ENCODE peak calls at places on chromosomes 4 and X, in four cellular contexts. One of them, this sample, is unnamed.

GRCh38 chr4:8891646-8892555 is 20.3 kb upstream of the HMX1 start:
- DNase-seq in BE2C: no peak
- DNase-seq in heart left ventricle: no peak
- DNase-seq in brain microvascular endothelial cell: no peak
- DNase-seq in this sample: no peak

GRCh38 chr4:74631338-74631737 is 163.0 kb downstream of the BTC start:
- DNase-seq in heart left ventricle: no peak
- DNase-seq in brain microvascular endothelial cell: peak
- DNase-seq in BE2C: no peak
- DNase-seq in this sample: no peak

GRCh38 chr4:105455998-105456397 is 17.9 kb downstream of the PPA2 start:
- DNase-seq in BE2C: no peak
- DNase-seq in brain microvascular endothelial cell: no peak
- DNase-seq in heart left ventricle: no peak
- DNase-seq in this sample: no peak

GRCh38 chr4:2297606-2298517 is 36.0 kb upstream of the MXD4 start:
- DNase-seq in BE2C: no peak
- DNase-seq in heart left ventricle: no peak
- DNase-seq in brain microvascular endothelial cell: no peak
- DNase-seq in this sample: no peak

GRCh38 chr4:139619644-139620043 is 46.0 kb upstream of the MGST2 start:
- DNase-seq in BE2C: peak
- DNase-seq in heart left ventricle: no peak
- DNase-seq in brain microvascular endothelial cell: peak
- DNase-seq in this sample: peak

GRCh38 chrX:82973641-82974040 is 534.4 kb upstream of the POU3F4 start:
- DNase-seq in heart left ventricle: no peak
- DNase-seq in brain microvascular endothelial cell: no peak
- DNase-seq in BE2C: no peak
- DNase-seq in this sample: no peak

GRCh38 chr4:19123681-19124080 is 1102.1 kb upstream of the LCORL start:
- DNase-seq in BE2C: no peak
- DNase-seq in brain microvascular endothelial cell: no peak
- DNase-seq in heart left ventricle: no peak
- DNase-seq in this sample: no peak

GRCh38 chr4:155495572-155496293 is 119.0 kb upstream of the MAP9 start:
- DNase-seq in heart left ventricle: no peak
- DNase-seq in BE2C: no peak
- DNase-seq in brain microvascular endothelial cell: no peak
- DNase-seq in this sample: no peak

GRCh38 chr4:61194601-61195000 is 5.5 kb upstream of the ADGRL3 start:
- DNase-seq in BE2C: no peak
- DNase-seq in brain microvascular endothelial cell: no peak
- DNase-seq in heart left ventricle: no peak
- DNase-seq in this sample: no peak

GRCh38 chrX:141960573-141960972 is 56.9 kb downstream of the MAGEC1 start:
- DNase-seq in BE2C: no peak
- DNase-seq in brain microvascular endothelial cell: no peak
- DNase-seq in heart left ventricle: no peak
- DNase-seq in this sample: no peak

GRCh38 chr4:180909279-180909678 is 1333.9 kb upstream of the TENM3 start:
- DNase-seq in brain microvascular endothelial cell: no peak
- DNase-seq in BE2C: peak
- DNase-seq in heart left ventricle: no peak
- DNase-seq in this sample: no peak

GRCh38 chr4:146315184-146315583 is 100.8 kb downstream of the REELD1 start:
- DNase-seq in BE2C: no peak
- DNase-seq in brain microvascular endothelial cell: no peak
- DNase-seq in heart left ventricle: no peak
- DNase-seq in this sample: no peak

GRCh38 chrX:101287402-101287801 is 3.7 kb downstream of the TAF7L start:
- DNase-seq in BE2C: peak
- DNase-seq in brain microvascular endothelial cell: peak
- DNase-seq in heart left ventricle: no peak
- DNase-seq in this sample: peak

GRCh38 chr4:128225148-128225547 is 62.5 kb downstream of the PGRMC2 start:
- DNase-seq in heart left ventricle: no peak
- DNase-seq in brain microvascular endothelial cell: peak
- DNase-seq in BE2C: peak
- DNase-seq in this sample: no peak

GRCh38 chrX:40266490-40267333 is 169.0 kb upstream of the BCOR start:
- DNase-seq in heart left ventricle: peak
- DNase-seq in BE2C: peak
- DNase-seq in brain microvascular endothelial cell: peak
- DNase-seq in this sample: peak

GRCh38 chrX:2374086-2374485 is 126.7 kb downstream of the DHRSX start:
- DNase-seq in BE2C: no peak
- DNase-seq in heart left ventricle: no peak
- DNase-seq in brain microvascular endothelial cell: no peak
- DNase-seq in this sample: no peak

GRCh38 chr4:169397762-169398161 is 127.0 kb upstream of the SH3RF1 start:
- DNase-seq in heart left ventricle: no peak
- DNase-seq in BE2C: no peak
- DNase-seq in brain microvascular endothelial cell: peak
- DNase-seq in this sample: no peak

DNA sequence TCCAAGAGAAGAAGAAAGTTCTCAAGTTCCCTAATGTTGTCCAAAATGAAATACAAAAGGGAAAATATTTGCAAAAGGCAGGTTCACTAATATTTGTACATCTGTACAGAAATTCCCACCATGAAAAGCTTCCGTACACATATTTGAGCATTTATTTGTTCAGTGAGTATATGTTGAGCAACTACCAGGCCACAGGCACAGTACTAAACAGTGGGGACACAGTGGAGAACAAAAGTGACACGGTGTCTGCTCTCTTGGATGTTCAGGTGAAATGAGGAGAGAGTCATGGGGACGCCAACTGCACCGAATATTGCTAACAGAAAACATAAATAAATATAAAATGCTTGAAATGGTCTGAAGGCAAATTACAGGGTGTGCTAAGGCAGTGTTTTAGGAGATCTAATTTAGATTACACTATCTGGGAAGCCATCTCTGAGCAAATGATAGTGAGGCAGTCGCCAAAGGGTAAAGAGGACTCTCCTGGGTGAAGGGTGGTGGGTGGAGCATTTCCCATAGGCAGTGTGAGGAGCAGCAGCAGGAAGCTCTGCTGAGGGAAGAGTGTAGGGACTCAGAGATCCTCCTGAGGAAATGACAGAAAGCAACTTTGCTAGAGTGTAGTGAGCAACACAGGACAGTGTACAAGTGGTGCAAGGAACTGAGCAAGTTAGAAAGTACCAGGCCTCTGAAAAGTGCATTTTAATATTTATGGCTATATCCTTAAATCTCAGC is 375.2 kb downstream of the GALNTL6 start:
- DNase-seq in brain microvascular endothelial cell: no peak
- DNase-seq in BE2C: no peak
- DNase-seq in heart left ventricle: no peak
- DNase-seq in this sample: no peak
- TF ChIP-seq CTCF in brain microvascular endothelial cell: no peak
- TF ChIP-seq CTCF in BE2C: no peak
- TF ChIP-seq CTCF in heart left ventricle: no peak
- TF ChIP-seq CTCF in this sample: no peak

DNA sequence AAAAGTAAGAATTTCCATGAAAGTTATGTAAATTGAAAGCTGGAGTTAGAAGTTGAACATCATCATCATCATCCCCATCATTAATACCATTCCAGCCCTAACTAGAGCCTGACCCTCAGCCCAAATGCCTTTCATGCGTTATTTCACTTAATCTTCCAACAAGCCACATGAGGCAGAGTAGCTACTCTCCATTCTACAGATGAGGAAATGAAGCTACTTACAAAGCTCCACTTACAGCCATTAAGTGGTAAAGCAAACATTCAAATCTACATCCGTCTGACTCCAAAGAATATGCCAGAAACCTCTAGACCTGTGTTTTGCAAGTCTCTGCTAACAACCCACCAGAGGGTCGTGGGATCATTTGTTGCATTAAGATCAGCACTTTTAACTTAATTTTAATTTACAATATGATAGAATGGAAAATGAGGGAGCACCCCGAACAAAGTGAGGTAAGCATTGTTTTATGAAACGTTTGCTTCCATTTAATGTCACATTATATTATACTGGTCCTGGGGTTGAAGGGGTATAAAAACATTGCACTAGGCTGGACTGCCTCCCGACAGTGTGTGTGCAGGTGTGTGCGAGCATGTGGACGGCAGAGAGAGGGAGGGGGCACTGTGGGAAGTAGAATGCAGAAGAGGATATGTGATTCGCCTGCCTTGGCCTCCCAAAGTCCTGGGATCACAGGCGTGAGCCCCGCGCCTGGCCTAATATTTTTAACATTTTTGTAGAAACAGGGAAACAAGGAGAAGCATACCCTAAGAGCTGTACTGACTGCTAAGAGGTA is 36.2 kb downstream of the IRF2 start:
- DNase-seq in heart left ventricle: no peak
- DNase-seq in brain microvascular endothelial cell: no peak
- DNase-seq in BE2C: no peak
- DNase-seq in this sample: no peak
- TF ChIP-seq CTCF in heart left ventricle: no peak
- TF ChIP-seq CTCF in brain microvascular endothelial cell: no peak
- TF ChIP-seq CTCF in BE2C: no peak
- TF ChIP-seq CTCF in this sample: no peak

DNA sequence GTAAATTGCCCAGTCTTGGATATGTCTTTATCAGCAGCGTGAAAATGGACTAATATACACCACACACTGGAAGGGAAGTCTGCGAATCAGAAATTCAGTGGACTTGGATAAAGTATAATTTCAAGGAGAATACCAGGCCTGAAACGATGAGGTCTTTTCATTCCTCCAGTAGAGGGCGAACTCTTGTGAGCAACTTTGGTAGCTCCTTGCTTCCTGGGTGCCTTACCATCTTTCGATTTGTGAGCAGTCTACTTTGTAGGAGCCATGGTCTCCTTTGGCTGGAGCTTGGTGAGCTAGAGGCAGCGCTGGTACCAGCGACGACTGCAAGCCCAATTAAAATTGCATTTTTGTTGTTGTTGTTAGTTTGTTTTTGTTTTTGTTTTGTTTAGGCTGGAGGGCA is 791.9 kb downstream of the FAT4 start:
- DNase-seq in BE2C: no peak
- DNase-seq in heart left ventricle: no peak
- DNase-seq in brain microvascular endothelial cell: no peak
- DNase-seq in this sample: no peak
- TF ChIP-seq CTCF in BE2C: peak
- TF ChIP-seq CTCF in heart left ventricle: no peak
- TF ChIP-seq CTCF in brain microvascular endothelial cell: peak
- TF ChIP-seq CTCF in this sample: no peak

GRCh38 chrX:44002569-44002968 is 29.4 kb upstream of the NDP start:
- DNase-seq in BE2C: no peak
- DNase-seq in heart left ventricle: no peak
- DNase-seq in brain microvascular endothelial cell: no peak
- DNase-seq in this sample: no peak

GRCh38 chrX:44003975-44004374 is 30.8 kb upstream of the NDP start:
- DNase-seq in BE2C: no peak
- DNase-seq in heart left ventricle: no peak
- DNase-seq in brain microvascular endothelial cell: no peak
- DNase-seq in this sample: no peak

GRCh38 chrX:43998374-43998773 is 25.2 kb upstream of the NDP start:
- DNase-seq in BE2C: no peak
- DNase-seq in heart left ventricle: no peak
- DNase-seq in brain microvascular endothelial cell: no peak
- DNase-seq in this sample: no peak
- TF ChIP-seq CTCF in BE2C: no peak
- TF ChIP-seq CTCF in heart left ventricle: no peak
- TF ChIP-seq CTCF in brain microvascular endothelial cell: no peak
- TF ChIP-seq CTCF in this sample: no peak

GRCh38 chr4:122577189-122577553 is 43.7 kb downstream of the IL21 start:
- DNase-seq in BE2C: no peak
- DNase-seq in brain microvascular endothelial cell: no peak
- DNase-seq in heart left ventricle: no peak
- DNase-seq in this sample: no peak

GRCh38 chr4:122577808-122578781 is 42.8 kb downstream of the IL21 start:
- DNase-seq in brain microvascular endothelial cell: peak
- DNase-seq in heart left ventricle: no peak
- DNase-seq in BE2C: peak
- DNase-seq in this sample: peak

GRCh38 chr4:122576261-122577188 is 44.3 kb downstream of the IL21 start:
- DNase-seq in heart left ventricle: no peak
- DNase-seq in BE2C: peak
- DNase-seq in brain microvascular endothelial cell: peak
- DNase-seq in this sample: peak
- TF ChIP-seq CTCF in heart left ventricle: peak
- TF ChIP-seq CTCF in BE2C: peak
- TF ChIP-seq CTCF in brain microvascular endothelial cell: peak
- TF ChIP-seq CTCF in this sample: peak

This sample was measured in GM10248.